ENCODE peak calls at places on chromosomes 12 and 14, in ten cellular contexts. L is NCI-H2171 treated with DMSO at 0.1 percent for 48 hours; I is SK-N-SH; X is suprapubic skin; O is activated CD4-positive, alpha-beta memory T cell treated with anti-CD3 and anti-CD28 coated beads, Interleukin-2, amount 10 ng/mL, durations not matched to agents 7 days and 5 days; Y is GM19239; W is NCI-H1105; N is CD4-positive, alpha-beta T cell; B is GM04504; E is AG08396. M is an unnamed sample.

GRCh38 chr12:53093777-53094393 is 3.6 kb upstream of the IGFBP6 start:
- DNase-seq in O (no peak), W (no peak), X (peak), B (no peak), L (no peak), I (no peak), E (no peak), N (no peak), Y (no peak), M (no peak)

GRCh38 chr12:20442322-20442721 is 74.0 kb downstream of the PDE3A start:
- DNase-seq in X (no peak), L (no peak), B (no peak), O (no peak), E (no peak), Y (no peak), W (no peak), I (no peak), N (no peak), M (no peak)

GRCh38 chr12:52496054-52496453 is 3.0 kb upstream of the KRT6A start:
- DNase-seq in O (no peak), L (peak), W (peak), N (no peak), Y (no peak), B (no peak), E (no peak), I (no peak), X (no peak), M (no peak)

GRCh38 chr12:65728913-65729793 is 95.1 kb upstream of the HMGA2 start:
- DNase-seq in X (no peak), O (no peak), B (no peak), I (no peak), W (no peak), N (no peak), L (no peak), E (peak), Y (no peak), M (no peak)

GRCh38 chr12:66932126-66932525 is 253.2 kb upstream of the GRIP1 start:
- DNase-seq in X (no peak), I (no peak), N (no peak), W (no peak), L (no peak), Y (no peak), E (no peak), O (no peak), B (no peak), M (no peak)

GRCh38 chr12:49537709-49538601 is 875 bp upstream of the KCNH3 start:
- DNase-seq in I (peak), L (peak), O (no peak), B (no peak), W (peak), N (no peak), X (no peak), Y (no peak), E (no peak), M (peak)

GRCh38 chr12:65603428-65604351 is 220.6 kb upstream of the HMGA2 start:
- DNase-seq in W (no peak), N (no peak), X (no peak), Y (no peak), B (peak), L (no peak), E (peak), I (no peak), O (no peak), M (no peak)

GRCh38 chr12:72110814-72111615 is 161.2 kb upstream of the TRHDE start:
- DNase-seq in B (no peak), X (no peak), W (no peak), N (no peak), O (no peak), I (no peak), L (no peak), E (no peak), Y (no peak), M (no peak)

GRCh38 chr14:57834001-57834598 is 31.8 kb downstream of the SLC35F4 start:
- DNase-seq in O (no peak), Y (no peak), I (no peak), W (no peak), E (no peak), B (no peak), X (no peak), N (no peak), L (no peak), M (no peak)

GRCh38 chr14:95418858-95419257 is 97.6 kb downstream of the SYNE3 start:
- DNase-seq in X (no peak), E (no peak), B (no peak), O (no peak), N (no peak), W (no peak), Y (no peak), I (no peak), L (no peak), M (no peak)

GRCh38 chr12:75747572-75747995 is 236.2 kb upstream of the KRR1 start:
- DNase-seq in Y (no peak), I (no peak), B (peak), X (no peak), O (no peak), N (no peak), E (no peak), W (no peak), L (peak), M (no peak)

GRCh38 chr12:30839643-30840190 is 85.0 kb upstream of the CAPRIN2 start:
- DNase-seq in X (peak), O (no peak), Y (no peak), N (no peak), E (no peak), I (no peak), W (no peak), L (no peak), B (no peak), M (no peak)

GRCh38 chr12:1445807-1446206 is 148.6 kb downstream of the FBXL14 start:
- DNase-seq in O (no peak), I (no peak), X (no peak), E (no peak), B (no peak), L (no peak), Y (no peak), N (no peak), W (no peak), M (no peak)

GRCh38 chr12:48002773-48003218 is 1.5 kb downstream of the COL2A1 start:
- DNase-seq in E (peak), O (no peak), W (peak), Y (no peak), L (peak), I (peak), N (no peak), B (no peak), X (no peak), M (no peak)

GRCh38 chr12:112354399-112354798 is 27.8 kb downstream of the HECTD4 start:
- DNase-seq in B (no peak), E (no peak), Y (no peak), N (no peak), L (no peak), I (no peak), O (no peak), W (no peak), X (no peak), M (no peak)

GRCh38 chr14:90168425-90169105 is 87.8 kb upstream of the PSMC1 start:
- DNase-seq in Y (no peak), X (no peak), W (no peak), N (no peak), I (no peak), O (no peak), E (peak), B (peak), L (no peak), M (no peak)

GRCh38 chr14:76152333-76152681 is 585 bp downstream of the GPATCH2L start:
- DNase-seq in I (peak), E (peak), Y (peak), O (peak), W (peak), X (peak), B (peak), N (peak), L (peak), M (no peak)

GRCh38 chr14:21796912-21797311 is 123.3 kb upstream of the OR4E1 start:
- DNase-seq in N (no peak), B (no peak), L (peak), I (no peak), Y (no peak), E (no peak), O (no peak), W (no peak), X (no peak), M (no peak)

GRCh38 chr14:101331141-101331525 is 230.2 kb upstream of the DIO3 start:
- DNase-seq in N (no peak), I (no peak), W (no peak), E (no peak), B (no peak), X (no peak), L (no peak), Y (no peak), O (no peak), M (no peak)

GRCh38 chr12:4307593-4308333 is 13.2 kb upstream of the TIGAR start:
- DNase-seq in X (no peak), L (peak), W (peak), I (peak), E (peak), N (no peak), Y (no peak), B (peak), O (no peak), M (no peak)

GRCh38 chr14:35292770-35293561 is 784 bp downstream of the PSMA6 start:
- DNase-seq in W (no peak), X (no peak), L (peak), O (no peak), Y (no peak), I (no peak), B (no peak), E (no peak), N (no peak), M (no peak)

GRCh38 chr14:103763730-103764488 is 48.3 kb downstream of the ZFYVE21 start:
- DNase-seq in W (no peak), L (no peak), X (no peak), E (no peak), N (no peak), I (no peak), Y (peak), B (no peak), O (no peak), M (no peak)

GRCh38 chr14:34174973-34175372 is 224.1 kb upstream of the EGLN3 start:
- DNase-seq in N (no peak), O (no peak), E (no peak), X (no peak), W (peak), Y (no peak), I (no peak), L (peak), B (no peak), M (no peak)

GRCh38 chr12:42802688-42803279 is 213.2 kb upstream of the PRICKLE1 start:
- DNase-seq in L (no peak), O (no peak), N (no peak), E (no peak), B (no peak), W (no peak), Y (no peak), I (no peak), X (no peak), M (no peak)

GRCh38 chr12:26001530-26001929 is 43.0 kb downstream of the RASSF8 start:
- DNase-seq in X (no peak), E (no peak), B (no peak), O (no peak), I (no peak), W (no peak), Y (no peak), L (no peak), N (no peak), M (no peak)

GRCh38 chr14:31696378-31696777 is 135.2 kb downstream of the NUBPL start:
- DNase-seq in B (no peak), I (no peak), Y (no peak), X (no peak), N (no peak), E (no peak), L (peak), O (no peak), W (no peak), M (no peak)

GRCh38 chr12:106296179-106296877 is 6.2 kb upstream of the TCP11L2 start:
- DNase-seq in W (no peak), O (no peak), Y (no peak), N (no peak), L (no peak), B (no peak), I (no peak), E (peak), X (no peak), M (no peak)

GRCh38 chr14:104345316-104346111 is 207.1 kb downstream of the KIF26A start:
- DNase-seq in B (no peak), W (no peak), E (no peak), N (no peak), Y (no peak), I (no peak), L (no peak), O (no peak), X (no peak), M (no peak)

GRCh38 chr12:3544296-3544965 is 53.4 kb downstream of the PRMT8 start:
- DNase-seq in I (no peak), B (no peak), L (no peak), O (no peak), N (no peak), E (no peak), W (no peak), X (no peak), Y (no peak), M (no peak)

GRCh38 chr12:59318940-59319339 is 276.9 kb upstream of the SLC16A7 start:
- DNase-seq in Y (no peak), O (no peak), W (no peak), B (no peak), L (no peak), N (no peak), X (no peak), E (no peak), I (no peak), M (no peak)

GRCh38 chr12:44317651-44318126 is 481.8 kb downstream of the TMEM117 start:
- DNase-seq in I (peak), X (no peak), O (no peak), L (peak), W (peak), N (no peak), B (no peak), E (peak), Y (no peak), M (no peak)

GRCh38 chr14:73262427-73263183 is 25.3 kb downstream of the PAPLN start:
- DNase-seq in N (no peak), L (no peak), E (peak), I (peak), O (no peak), X (peak), Y (no peak), W (no peak), B (no peak), M (no peak)

GRCh38 chr12:56469007-56469930 is 891 bp downstream of the SPRYD4 start:
- DNase-seq in E (peak), B (no peak), L (no peak), Y (no peak), X (no peak), N (no peak), W (no peak), I (peak), O (no peak), M (no peak)

GRCh38 chr12:48110691-48111315 is 4.9 kb upstream of the SENP1 start:
- DNase-seq in L (no peak), O (no peak), E (no peak), X (no peak), B (no peak), W (no peak), Y (no peak), N (no peak), I (no peak), M (no peak)

GRCh38 chr12:107014050-107014449 is 27.1 kb upstream of the MTERF2 start:
- DNase-seq in X (no peak), N (no peak), L (peak), B (no peak), W (peak), I (no peak), Y (no peak), O (no peak), E (no peak), M (no peak)

GRCh38 chr14:56661478-56661877 is 81.9 kb downstream of the TMEM260 start:
- DNase-seq in E (no peak), W (no peak), B (no peak), X (no peak), L (no peak), N (no peak), O (no peak), Y (no peak), I (no peak), M (no peak)

GRCh38 chr14:64746298-64747250 is 42.4 kb downstream of the PLEKHG3 start:
- DNase-seq in O (no peak), N (no peak), X (no peak), I (no peak), E (peak), W (no peak), L (no peak), B (no peak), Y (no peak), M (no peak)

GRCh38 chr14:75714993-75715392 is 53.9 kb downstream of the TTLL5 start:
- DNase-seq in L (no peak), Y (no peak), O (no peak), N (no peak), X (no peak), B (no peak), W (no peak), E (no peak), I (no peak), M (no peak)

GRCh38 chr12:49811136-49811535 is 17.1 kb downstream of the NCKAP5L start:
- DNase-seq in N (no peak), O (no peak), I (no peak), L (peak), Y (no peak), W (no peak), X (no peak), E (no peak), B (no peak), M (no peak)